ENCODE peak calls at places on chromosome 14, in five cellular contexts. T, Q, E, N and K are unnamed samples.

GRCh38 chr14:101364503-101365328 is 196.6 kb upstream of the DIO3 start:
- DNase-seq in T (no peak), Q (no peak), E (no peak), N (no peak), K (no peak)

GRCh38 chr14:72615511-72616121 is 278.3 kb downstream of the DPF3 start:
- DNase-seq in Q (no peak), N (no peak), E (no peak), T (no peak), K (no peak)

GRCh38 chr14:54338696-54339317 is 58.0 kb upstream of the CDKN3 start:
- DNase-seq in N (peak), Q (no peak), T (no peak), E (no peak), K (no peak)

GRCh38 chr14:65732112-65732511 is 319.6 kb downstream of the FUT8 start:
- DNase-seq in E (peak), Q (peak), N (no peak), T (no peak), K (peak)

GRCh38 chr14:81401420-81402122 is 1.4 kb upstream of the STON2 start:
- DNase-seq in Q (no peak), E (no peak), T (no peak), N (peak), K (no peak)

GRCh38 chr14:31292962-31293616 is 85.5 kb upstream of the HECTD1 start:
- DNase-seq in N (no peak), E (no peak), T (no peak), Q (no peak), K (no peak)

GRCh38 chr14:68234101-68234905 is 414.7 kb downstream of the RAD51B start:
- DNase-seq in Q (no peak), N (no peak), T (no peak), E (no peak), K (no peak)

GRCh38 chr14:90871605-90872233 is 55.5 kb upstream of the TTC7B start:
- DNase-seq in T (no peak), N (no peak), E (no peak), Q (no peak), K (no peak)

GRCh38 chr14:57692671-57693070 is 173.2 kb downstream of the SLC35F4 start:
- DNase-seq in T (no peak), E (no peak), Q (no peak), N (peak), K (no peak)

GRCh38 chr14:36619131-36619530 is 36.7 kb upstream of the NKX2-8 start:
- DNase-seq in Q (no peak), N (no peak), E (no peak), T (no peak), K (no peak)

GRCh38 chr14:103126873-103127304 is 3.6 kb downstream of the TNFAIP2 start:
- DNase-seq in Q (no peak), T (no peak), N (no peak), E (peak), K (no peak)

GRCh38 chr14:80055912-80056801 is 155.1 kb downstream of the DIO2 start:
- DNase-seq in T (peak), Q (no peak), N (peak), E (no peak), K (no peak)

GRCh38 chr14:32073537-32074189 is 3.4 kb upstream of the ARHGAP5 start:
- DNase-seq in Q (peak), T (no peak), E (no peak), N (peak), K (peak)

GRCh38 chr14:95948608-95949007 is 72.0 kb downstream of the TUNAR start:
- DNase-seq in E (no peak), N (no peak), T (peak), Q (no peak), K (no peak)

GRCh38 chr14:22829661-22830328 is at the start of gene MRPL52:
- DNase-seq in E (peak), T (no peak), Q (no peak), N (peak), K (peak)

GRCh38 chr14:95442633-95443021 is 73.8 kb downstream of the SYNE3 start:
- DNase-seq in E (peak), N (peak), Q (peak), T (peak), K (peak)

GRCh38 chr14:24271134-24271833 is at the start of gene RABGGTA:
- DNase-seq in E (peak), T (peak), Q (peak), N (peak), K (peak)
- TF ChIP-seq POLR2A in E (peak), T (no peak), Q (peak), N (peak), K (peak)

DNA sequence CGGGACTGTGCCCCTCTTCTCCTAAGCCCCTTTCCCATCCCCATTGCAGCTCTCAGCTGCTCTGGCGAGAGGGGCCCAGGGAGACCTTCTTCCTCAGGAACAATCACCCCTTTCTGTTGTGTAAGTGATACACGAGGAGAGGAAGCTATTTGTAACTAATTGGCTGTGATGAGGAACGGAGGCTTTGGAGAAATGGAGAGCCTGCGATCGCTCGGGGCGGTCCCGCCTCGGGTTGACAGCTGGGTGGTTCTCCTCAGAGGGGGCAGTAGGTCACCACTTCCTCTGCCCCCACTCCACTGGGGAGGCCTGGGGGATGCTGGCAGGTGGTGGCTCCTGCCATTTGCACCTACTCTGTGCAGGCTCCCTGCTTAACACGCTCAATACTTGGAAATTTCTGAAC is 6.7 kb upstream of the PGF start:
- DNase-seq in Q (no peak), T (no peak), E (no peak), N (no peak), K (no peak)
- TF ChIP-seq TAF1 in Q (no peak), T (no peak), E (no peak), N (no peak), K (no peak)

GRCh38 chr14:64110832-64111231 is 183.3 kb downstream of the ESR2 start:
- DNase-seq in N (no peak), E (no peak), Q (no peak), T (no peak), K (no peak)

GRCh38 chr14:64114796-64115195 is 179.4 kb downstream of the ESR2 start:
- DNase-seq in N (no peak), T (no peak), E (no peak), Q (no peak), K (no peak)

GRCh38 chr14:64114166-64114565 is 180.0 kb downstream of the ESR2 start:
- DNase-seq in E (no peak), T (no peak), N (peak), Q (no peak), K (no peak)

GRCh38 chr14:64113279-64113678 is 180.9 kb downstream of the ESR2 start:
- DNase-seq in N (no peak), E (no peak), Q (no peak), T (no peak), K (no peak)

DNA sequence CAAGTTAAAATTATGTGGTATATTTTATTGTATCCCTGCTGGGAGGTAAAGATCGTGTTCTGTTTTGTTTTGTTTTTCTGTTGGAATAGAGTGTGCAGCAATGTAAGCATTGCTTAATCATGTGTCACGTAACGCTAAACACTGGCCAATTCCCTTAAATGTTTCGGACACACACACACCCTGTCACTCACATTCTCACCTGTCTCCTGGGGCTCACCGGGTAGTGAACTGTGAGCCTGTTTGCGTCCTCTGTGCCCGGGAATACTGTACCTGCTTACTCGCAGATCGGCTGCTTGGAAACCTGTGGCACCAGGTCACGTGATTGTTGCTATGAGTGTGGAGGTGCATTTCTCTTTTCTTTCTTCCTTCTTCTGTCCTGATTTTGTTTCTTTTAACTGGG is 181.3 kb downstream of the ESR2 start:
- DNase-seq in T (no peak), Q (no peak), N (no peak), E (no peak), K (no peak)
- TF ChIP-seq POLR2A in T (no peak), Q (no peak), N (no peak), E (no peak), K (no peak)

GRCh38 chr14:105180598-105181528 is at the start of gene NUDT14:
- DNase-seq in E (peak), N (peak), Q (no peak), T (no peak), K (peak)
- TF ChIP-seq TAF1 in E (no peak), N (no peak), Q (no peak), T (no peak), K (no peak)

GRCh38 chr14:62126885-62127478 is 364.8 kb downstream of the SNAPC1 start:
- DNase-seq in N (peak), E (no peak), Q (no peak), T (no peak), K (no peak)
- TF ChIP-seq POLR2A in N (no peak), E (no peak), Q (no peak), T (no peak), K (no peak)

GRCh38 chr14:93395227-93395626 is 35.5 kb upstream of the UNC79 start:
- DNase-seq in Q (no peak), E (no peak), T (no peak), N (no peak), K (no peak)
- TF ChIP-seq TAF1 in Q (no peak), E (no peak), T (no peak), N (no peak), K (no peak)